ENCODE peak calls at places on chromosomes 1 and 21, in seven cellular contexts. N, X, M, F, Q, S and J are unnamed samples.

GRCh38 chr21:25934130-25934529 is 199.4 kb downstream of the GABPA start:
- DNase-seq in N (no peak), X (no peak), M (no peak), F (no peak), Q (no peak), S (no peak), J (no peak)

GRCh38 chr1:149936992-149937705 is 470 bp upstream of the MTMR11 start:
- DNase-seq in N (peak; percentile 84), X (no peak), M (no peak), F (no peak), Q (no peak), S (peak; percentile 26), J (peak; percentile 83)

GRCh38 chr1:154598871-154599635 is 8.9 kb downstream of the ADAR start:
- DNase-seq in N (no peak), X (no peak), M (no peak), F (no peak), Q (no peak), S (no peak), J (no peak)

GRCh38 chr1:12435639-12436344 is 182.2 kb downstream of the DHRS3 start:
- DNase-seq in N (no peak), X (no peak), M (no peak), F (no peak), Q (no peak), S (no peak), J (peak; percentile 49)

GRCh38 chr1:63041660-63042059 is 257.7 kb downstream of the ATG4C start:
- DNase-seq in N (no peak), X (no peak), M (no peak), F (no peak), Q (no peak), S (no peak), J (no peak)

GRCh38 chr1:11898831-11899467 is 27.3 kb downstream of the KIAA2013 start:
- DNase-seq in N (peak; percentile 19), X (no peak), M (no peak), F (peak; percentile 81), Q (no peak), S (no peak), J (no peak)

GRCh38 chr1:13968361-13968760 is 268.4 kb downstream of the PRDM2 start:
- DNase-seq in N (no peak), X (no peak), M (no peak), F (no peak), Q (no peak), S (no peak), J (peak; percentile 25)

GRCh38 chr1:110455151-110455550 is 4.2 kb downstream of the PROK1 start:
- DNase-seq in N (no peak), X (no peak), M (no peak), F (peak; percentile 74), Q (no peak), S (no peak), J (no peak)

GRCh38 chr1:154860154-154860870 is 9.8 kb downstream of the KCNN3 start:
- DNase-seq in N (no peak), X (no peak), M (no peak), F (no peak), Q (peak; percentile 21), S (no peak), J (no peak)

GRCh38 chr1:70768211-70768610 is 279.4 kb downstream of the PTGER3 start:
- DNase-seq in N (no peak), X (no peak), M (no peak), F (no peak), Q (no peak), S (no peak), J (no peak)

GRCh38 chr1:13697738-13698137 is 2.2 kb upstream of the PRDM2 start:
- DNase-seq in N (no peak), X (no peak), M (no peak), F (no peak), Q (no peak), S (no peak), J (no peak)

GRCh38 chr21:42218836-42219605 is at the start of gene ABCG1:
- DNase-seq in N (no peak), X (peak; percentile 65), M (no peak), F (peak; percentile 78), Q (peak; percentile 12), S (no peak), J (no peak)

GRCh38 chr1:39084191-39084590 is 58.0 kb downstream of the NDUFS5 start:
- DNase-seq in N (no peak), X (no peak), M (no peak), F (no peak), Q (no peak), S (no peak), J (no peak)

GRCh38 chr1:85279463-85280080 is 3.1 kb upstream of the BCL10 start:
- DNase-seq in N (no peak), X (no peak), M (no peak), F (no peak), Q (no peak), S (no peak), J (no peak)

GRCh38 chr21:45016491-45017375 is 57.6 kb upstream of the ADARB1 start:
- DNase-seq in N (no peak), X (no peak), M (no peak), F (peak; percentile 10), Q (peak; percentile 41), S (no peak), J (no peak)

GRCh38 chr1:118877668-118878067 is 110.5 kb downstream of the TBX15 start:
- DNase-seq in N (no peak), X (no peak), M (no peak), F (no peak), Q (no peak), S (no peak), J (no peak)

GRCh38 chr1:55067022-55067781 is 27.9 kb downstream of the PCSK9 start:
- DNase-seq in N (no peak), X (peak; percentile 63), M (no peak), F (no peak), Q (peak; percentile 76), S (no peak), J (no peak)

GRCh38 chr1:173549813-173550212 is 53.1 kb downstream of the SLC9C2 start:
- DNase-seq in N (no peak), X (no peak), M (no peak), F (no peak), Q (no peak), S (no peak), J (no peak)

GRCh38 chr1:162649606-162650005 is 17.3 kb downstream of the DDR2 start:
- DNase-seq in N (no peak), X (no peak), M (no peak), F (no peak), Q (peak; percentile 1), S (no peak), J (no peak)

GRCh38 chr1:26351591-26352337 is 2.2 kb downstream of the CRYBG2 start:
- DNase-seq in N (peak; percentile 58), X (no peak), M (no peak), F (no peak), Q (no peak), S (no peak), J (no peak)

GRCh38 chr1:7269525-7269924 is 484.3 kb downstream of the CAMTA1 start:
- DNase-seq in N (no peak), X (no peak), M (no peak), F (no peak), Q (no peak), S (no peak), J (no peak)

GRCh38 chr1:53366901-53367502 is 39.1 kb upstream of the LRP8 start:
- DNase-seq in N (no peak), X (no peak), M (no peak), F (no peak), Q (no peak), S (no peak), J (no peak)

GRCh38 chr1:185244015-185244747 is 72.9 kb downstream of the IVNS1ABP start:
- DNase-seq in N (peak; percentile 48), X (no peak), M (no peak), F (no peak), Q (no peak), S (no peak), J (no peak)

GRCh38 chr1:167627865-167628641 is 2.0 kb upstream of the RCSD1 start:
- DNase-seq in N (no peak), X (no peak), M (no peak), F (no peak), Q (no peak), S (no peak), J (no peak)

GRCh38 chr1:22204989-22205913 is 62.4 kb upstream of the WNT4 start:
- DNase-seq in N (no peak), X (peak; percentile 28), M (no peak), F (no peak), Q (no peak), S (no peak), J (no peak)

GRCh38 chr21:15390049-15390448 is 325.2 kb upstream of the NRIP1 start:
- DNase-seq in N (no peak), X (no peak), M (no peak), F (no peak), Q (no peak), S (no peak), J (no peak)

GRCh38 chr1:34165422-34165921 is 442 bp upstream of the CSMD2 start:
- DNase-seq in N (no peak), X (no peak), M (no peak), F (peak; percentile 33), Q (no peak), S (no peak), J (no peak)

GRCh38 chr1:5447479-5448070 is 544.6 kb downstream of the NPHP4 start:
- DNase-seq in N (no peak), X (no peak), M (no peak), F (no peak), Q (no peak), S (no peak), J (no peak)

GRCh38 chr1:54798206-54798605 is 2.9 kb downstream of the TTC22 start:
- DNase-seq in N (no peak), X (no peak), M (no peak), F (no peak), Q (no peak), S (no peak), J (no peak)

GRCh38 chr1:206685256-206685748 is 597 bp downstream of the MAPKAPK2 start:
- DNase-seq in N (no peak), X (no peak), M (peak; percentile 22), F (no peak), Q (no peak), S (peak; percentile 52), J (peak; percentile 29)

GRCh38 chr1:147167361-147167760 is 4.9 kb downstream of the PRKAB2 start:
- DNase-seq in N (peak; percentile 95), X (no peak), M (no peak), F (no peak), Q (no peak), S (peak; percentile 76), J (peak; percentile 94)

GRCh38 chr1:230291731-230292620 is 134.2 kb downstream of the PGBD5 start:
- DNase-seq in N (no peak), X (no peak), M (no peak), F (no peak), Q (peak; percentile 70), S (no peak), J (no peak)

GRCh38 chr1:30648408-30649000 is 74.9 kb downstream of the MATN1 start:
- DNase-seq in N (no peak), X (no peak), M (no peak), F (no peak), Q (no peak), S (no peak), J (no peak)

GRCh38 chr1:8015809-8016165 is 10.3 kb downstream of the ERRFI1 start:
- DNase-seq in N (no peak), X (no peak), M (no peak), F (no peak), Q (peak; percentile 16), S (no peak), J (no peak)

GRCh38 chr1:87120779-87121178 is 206.3 kb downstream of the HS2ST1 start:
- DNase-seq in N (peak; percentile 24), X (no peak), M (no peak), F (peak; percentile 28), Q (no peak), S (no peak), J (no peak)

GRCh38 chr1:228277491-228278431 is 69.9 kb downstream of the OBSCN start:
- DNase-seq in N (no peak), X (no peak), M (no peak), F (no peak), Q (no peak), S (no peak), J (no peak)